ENCODE peak calls at places on chromosomes 6 and 20, in five cellular contexts. One of them, this sample, is unnamed.

GRCh38 chr6:43807228-43808061 is 37.4 kb downstream of the VEGFA start:
- DNase-seq in T-cell: no peak
- DNase-seq in left cardiac atrium: no peak
- DNase-seq in HTR-8/SVneo: no peak
- DNase-seq in stimulated activated CD4-positive, alpha-beta T cell treated with anti-CD3 and anti-CD28 coated beads, Interleukin-12 subunit alpha, Interleukin-12 subunit beta, amount 100 ng/mL, for 24 hours: no peak
- DNase-seq in this sample: no peak

GRCh38 chr20:26276811-26277210 is 580.2 kb upstream of the ZNF337 start:
- DNase-seq in T-cell: no peak
- DNase-seq in left cardiac atrium: no peak
- DNase-seq in HTR-8/SVneo: no peak
- DNase-seq in stimulated activated CD4-positive, alpha-beta T cell treated with anti-CD3 and anti-CD28 coated beads, Interleukin-12 subunit alpha, Interleukin-12 subunit beta, amount 100 ng/mL, for 24 hours: no peak
- DNase-seq in this sample: no peak

GRCh38 chr20:53902968-53903651 is 167.3 kb downstream of the BCAS1 start:
- DNase-seq in T-cell: no peak
- DNase-seq in left cardiac atrium: no peak
- DNase-seq in HTR-8/SVneo: no peak
- DNase-seq in stimulated activated CD4-positive, alpha-beta T cell treated with anti-CD3 and anti-CD28 coated beads, Interleukin-12 subunit alpha, Interleukin-12 subunit beta, amount 100 ng/mL, for 24 hours: no peak
- DNase-seq in this sample: no peak

GRCh38 chr20:22836211-22836610 is 198.9 kb upstream of the SSTR4 start:
- DNase-seq in T-cell: no peak
- DNase-seq in left cardiac atrium: no peak
- DNase-seq in HTR-8/SVneo: peak
- DNase-seq in stimulated activated CD4-positive, alpha-beta T cell treated with anti-CD3 and anti-CD28 coated beads, Interleukin-12 subunit alpha, Interleukin-12 subunit beta, amount 100 ng/mL, for 24 hours: no peak
- DNase-seq in this sample: no peak

GRCh38 chr6:56795852-56796532 is 153.3 kb upstream of the DST start:
- DNase-seq in T-cell: no peak
- DNase-seq in left cardiac atrium: no peak
- DNase-seq in HTR-8/SVneo: peak
- DNase-seq in stimulated activated CD4-positive, alpha-beta T cell treated with anti-CD3 and anti-CD28 coated beads, Interleukin-12 subunit alpha, Interleukin-12 subunit beta, amount 100 ng/mL, for 24 hours: no peak
- DNase-seq in this sample: no peak

GRCh38 chr6:43776799-43777776 is 7.1 kb downstream of the VEGFA start:
- DNase-seq in T-cell: no peak
- DNase-seq in left cardiac atrium: peak
- DNase-seq in HTR-8/SVneo: no peak
- DNase-seq in stimulated activated CD4-positive, alpha-beta T cell treated with anti-CD3 and anti-CD28 coated beads, Interleukin-12 subunit alpha, Interleukin-12 subunit beta, amount 100 ng/mL, for 24 hours: no peak
- DNase-seq in this sample: no peak

GRCh38 chr6:122789078-122789861 is at the start of gene SMPDL3A:
- DNase-seq in T-cell: no peak
- DNase-seq in left cardiac atrium: peak
- DNase-seq in HTR-8/SVneo: peak
- DNase-seq in stimulated activated CD4-positive, alpha-beta T cell treated with anti-CD3 and anti-CD28 coated beads, Interleukin-12 subunit alpha, Interleukin-12 subunit beta, amount 100 ng/mL, for 24 hours: no peak
- DNase-seq in this sample: no peak

GRCh38 chr6:128204621-128205020 is 303.8 kb upstream of the THEMIS start:
- DNase-seq in T-cell: no peak
- DNase-seq in left cardiac atrium: no peak
- DNase-seq in HTR-8/SVneo: no peak
- DNase-seq in stimulated activated CD4-positive, alpha-beta T cell treated with anti-CD3 and anti-CD28 coated beads, Interleukin-12 subunit alpha, Interleukin-12 subunit beta, amount 100 ng/mL, for 24 hours: no peak
- DNase-seq in this sample: no peak

GRCh38 chr20:59750209-59750840 is 146.0 kb downstream of the PHACTR3 start:
- DNase-seq in T-cell: no peak
- DNase-seq in left cardiac atrium: no peak
- DNase-seq in HTR-8/SVneo: no peak
- DNase-seq in stimulated activated CD4-positive, alpha-beta T cell treated with anti-CD3 and anti-CD28 coated beads, Interleukin-12 subunit alpha, Interleukin-12 subunit beta, amount 100 ng/mL, for 24 hours: no peak
- DNase-seq in this sample: no peak

GRCh38 chr20:25272223-25273000 is 24.5 kb downstream of the PYGB start:
- DNase-seq in T-cell: no peak
- DNase-seq in left cardiac atrium: peak
- DNase-seq in HTR-8/SVneo: no peak
- DNase-seq in stimulated activated CD4-positive, alpha-beta T cell treated with anti-CD3 and anti-CD28 coated beads, Interleukin-12 subunit alpha, Interleukin-12 subunit beta, amount 100 ng/mL, for 24 hours: no peak
- DNase-seq in this sample: no peak

GRCh38 chr6:165661416-165662001 is 1.5 kb downstream of the PDE10A start:
- DNase-seq in T-cell: no peak
- DNase-seq in left cardiac atrium: no peak
- DNase-seq in HTR-8/SVneo: no peak
- DNase-seq in stimulated activated CD4-positive, alpha-beta T cell treated with anti-CD3 and anti-CD28 coated beads, Interleukin-12 subunit alpha, Interleukin-12 subunit beta, amount 100 ng/mL, for 24 hours: no peak
- DNase-seq in this sample: no peak

GRCh38 chr6:126607281-126607680 is 267.4 kb downstream of the CENPW start:
- DNase-seq in T-cell: no peak
- DNase-seq in left cardiac atrium: no peak
- DNase-seq in HTR-8/SVneo: no peak
- DNase-seq in stimulated activated CD4-positive, alpha-beta T cell treated with anti-CD3 and anti-CD28 coated beads, Interleukin-12 subunit alpha, Interleukin-12 subunit beta, amount 100 ng/mL, for 24 hours: no peak
- DNase-seq in this sample: no peak

GRCh38 chr6:139858444-139858843 is 484.0 kb upstream of the CITED2 start:
- DNase-seq in T-cell: no peak
- DNase-seq in left cardiac atrium: no peak
- DNase-seq in HTR-8/SVneo: no peak
- DNase-seq in stimulated activated CD4-positive, alpha-beta T cell treated with anti-CD3 and anti-CD28 coated beads, Interleukin-12 subunit alpha, Interleukin-12 subunit beta, amount 100 ng/mL, for 24 hours: no peak
- DNase-seq in this sample: no peak

GRCh38 chr20:36579996-36580545 is 6.7 kb downstream of the TGIF2 start:
- DNase-seq in T-cell: no peak
- DNase-seq in left cardiac atrium: no peak
- DNase-seq in HTR-8/SVneo: no peak
- DNase-seq in stimulated activated CD4-positive, alpha-beta T cell treated with anti-CD3 and anti-CD28 coated beads, Interleukin-12 subunit alpha, Interleukin-12 subunit beta, amount 100 ng/mL, for 24 hours: no peak
- DNase-seq in this sample: no peak

GRCh38 chr20:577167-577791 is 32.8 kb downstream of the TCF15 start:
- DNase-seq in T-cell: no peak
- DNase-seq in left cardiac atrium: no peak
- DNase-seq in HTR-8/SVneo: no peak
- DNase-seq in stimulated activated CD4-positive, alpha-beta T cell treated with anti-CD3 and anti-CD28 coated beads, Interleukin-12 subunit alpha, Interleukin-12 subunit beta, amount 100 ng/mL, for 24 hours: no peak
- DNase-seq in this sample: no peak

GRCh38 chr6:35310265-35310831 is 12.7 kb downstream of the DEF6 start:
- DNase-seq in T-cell: no peak
- DNase-seq in left cardiac atrium: no peak
- DNase-seq in HTR-8/SVneo: no peak
- DNase-seq in stimulated activated CD4-positive, alpha-beta T cell treated with anti-CD3 and anti-CD28 coated beads, Interleukin-12 subunit alpha, Interleukin-12 subunit beta, amount 100 ng/mL, for 24 hours: no peak
- DNase-seq in this sample: no peak

GRCh38 chr6:78835817-78836216 is 31.5 kb upstream of the IRAK1BP1 start:
- DNase-seq in T-cell: no peak
- DNase-seq in left cardiac atrium: no peak
- DNase-seq in HTR-8/SVneo: peak
- DNase-seq in stimulated activated CD4-positive, alpha-beta T cell treated with anti-CD3 and anti-CD28 coated beads, Interleukin-12 subunit alpha, Interleukin-12 subunit beta, amount 100 ng/mL, for 24 hours: no peak
- DNase-seq in this sample: no peak

GRCh38 chr6:30830438-30830837 is 53.9 kb upstream of the DDR1 start:
- DNase-seq in T-cell: peak
- DNase-seq in left cardiac atrium: no peak
- DNase-seq in HTR-8/SVneo: no peak
- DNase-seq in stimulated activated CD4-positive, alpha-beta T cell treated with anti-CD3 and anti-CD28 coated beads, Interleukin-12 subunit alpha, Interleukin-12 subunit beta, amount 100 ng/mL, for 24 hours: no peak
- DNase-seq in this sample: no peak

GRCh38 chr20:46814366-46815232 is 80.0 kb upstream of the EYA2 start:
- DNase-seq in T-cell: no peak
- DNase-seq in left cardiac atrium: no peak
- DNase-seq in HTR-8/SVneo: peak
- DNase-seq in stimulated activated CD4-positive, alpha-beta T cell treated with anti-CD3 and anti-CD28 coated beads, Interleukin-12 subunit alpha, Interleukin-12 subunit beta, amount 100 ng/mL, for 24 hours: no peak
- DNase-seq in this sample: no peak

GRCh38 chr6:14250573-14250972 is 133.0 kb downstream of the CD83 start:
- DNase-seq in T-cell: no peak
- DNase-seq in left cardiac atrium: no peak
- DNase-seq in HTR-8/SVneo: no peak
- DNase-seq in stimulated activated CD4-positive, alpha-beta T cell treated with anti-CD3 and anti-CD28 coated beads, Interleukin-12 subunit alpha, Interleukin-12 subunit beta, amount 100 ng/mL, for 24 hours: no peak
- DNase-seq in this sample: no peak

GRCh38 chr6:93017213-93017612 is 402.1 kb downstream of the EPHA7 start:
- DNase-seq in T-cell: no peak
- DNase-seq in left cardiac atrium: no peak
- DNase-seq in HTR-8/SVneo: no peak
- DNase-seq in stimulated activated CD4-positive, alpha-beta T cell treated with anti-CD3 and anti-CD28 coated beads, Interleukin-12 subunit alpha, Interleukin-12 subunit beta, amount 100 ng/mL, for 24 hours: no peak
- DNase-seq in this sample: no peak